ENCODE peak calls at places on chromosome 19, in eight cellular contexts. A is AG04450, T is mucosa of gallbladder, P is endothelial cell, U is cardiac fibroblast, O is H9, K is GM10248, D is T-helper 9 cell. H is an unnamed sample.
A peak's percentile ranks its signal among the peaks of the same experiment; 100 is the strongest.

GRCh38 chr19:57227461-57227860 is 3.4 kb upstream of the AURKC start:
- DNase-seq in A (no peak), T (no peak), P (no peak), U (no peak), O (no peak), K (no peak), D (no peak), H (no peak)

GRCh38 chr19:34310494-34310981 is 54.5 kb upstream of the GPI start:
- DNase-seq in A (no peak), T (no peak), P (no peak), U (no peak), O (no peak), K (no peak), D (no peak), H (no peak)

GRCh38 chr19:13797870-13798269 is 2.6 kb downstream of the ZSWIM4 start:
- DNase-seq in A (no peak), T (no peak), P (no peak), U (peak; percentile 94), O (no peak), K (no peak), D (no peak), H (no peak)

GRCh38 chr19:45424191-45425058 is 708 bp upstream of the ERCC1 start:
- DNase-seq in A (peak; percentile 83), T (peak; percentile 62), P (peak; percentile 53), U (peak; percentile 98), O (peak; percentile 86), K (no peak), D (no peak), H (no peak)

GRCh38 chr19:50695251-50696064 is 24.1 kb downstream of the SHANK1 start:
- DNase-seq in A (no peak), T (no peak), P (peak; percentile 25), U (no peak), O (no peak), K (peak; percentile 68), D (no peak), H (peak; percentile 86)

GRCh38 chr19:5230730-5231555 is 109.7 kb downstream of the PTPRS start:
- DNase-seq in A (no peak), T (no peak), P (no peak), U (no peak), O (no peak), K (no peak), D (no peak), H (no peak)

GRCh38 chr19:35120898-35121297 is 5.3 kb downstream of the FXYD3 start:
- DNase-seq in A (no peak), T (no peak), P (no peak), U (peak; percentile 28), O (no peak), K (no peak), D (no peak), H (no peak)

GRCh38 chr19:23758187-23759074 is at the start of gene ZNF681:
- DNase-seq in A (peak; percentile 61), T (peak; percentile 94), P (peak; percentile 82), U (peak; percentile 93), O (peak; percentile 92), K (peak; percentile 79), D (peak; percentile 74), H (peak; percentile 97)

GRCh38 chr19:38513762-38514167 is 80.3 kb downstream of the RYR1 start:
- DNase-seq in A (no peak), T (no peak), P (no peak), U (no peak), O (no peak), K (no peak), D (no peak), H (no peak)

GRCh38 chr19:36963262-36963661 is 47.1 kb downstream of the ZNF568 start:
- DNase-seq in A (no peak), T (no peak), P (no peak), U (no peak), O (no peak), K (no peak), D (no peak), H (no peak)

GRCh38 chr19:8456064-8456463 is 11.3 kb downstream of the HNRNPM start:
- DNase-seq in A (no peak), T (no peak), P (peak; percentile 39), U (no peak), O (peak; percentile 64), K (no peak), D (no peak), H (no peak)

GRCh38 chr19:45251452-45252354 is 632 bp downstream of the MARK4 start:
- DNase-seq in A (no peak), T (no peak), P (peak; percentile 55), U (no peak), O (no peak), K (peak; percentile 70), D (no peak), H (peak; percentile 50)

GRCh38 chr19:33749016-33749415 is 47.7 kb upstream of the KCTD15 start:
- DNase-seq in A (no peak), T (no peak), P (no peak), U (no peak), O (no peak), K (no peak), D (no peak), H (no peak)

GRCh38 chr19:55179570-55180484 is at the start of gene SYT5:
- DNase-seq in A (no peak), T (peak; percentile 30), P (peak; percentile 75), U (no peak), O (peak; percentile 69), K (peak; percentile 83), D (peak; percentile 58), H (peak; percentile 72)

GRCh38 chr19:56105090-56105701 is 15.9 kb downstream of the ZNF787 start:
- DNase-seq in A (no peak), T (peak; percentile 77), P (peak; percentile 79), U (peak; percentile 39), O (peak; percentile 85), K (peak; percentile 58), D (peak; percentile 42), H (peak; percentile 73)

GRCh38 chr19:50977626-50978025 is 6.1 kb downstream of the KLK7 start:
- DNase-seq in A (no peak), T (no peak), P (no peak), U (no peak), O (no peak), K (no peak), D (no peak), H (no peak)

GRCh38 chr19:12947702-12948596 is 2.3 kb downstream of the RAD23A start:
- DNase-seq in A (no peak), T (no peak), P (no peak), U (no peak), O (no peak), K (no peak), D (no peak), H (no peak)

H was measured in retina.